ENCODE peak calls at places on chromosomes 13 and 19, in four cellular contexts. B is A673, Y is fibroblast of lung, V is B cell. N is an unnamed sample.

GRCh38 chr13:45047394-45048328 is 58.3 kb downstream of the GPALPP1 start:
- DNase-seq in B (peak), Y (peak), V (peak), N (peak)

GRCh38 chr13:27658569-27658968 is 36.9 kb downstream of the POLR1D start:
- DNase-seq in B (peak), Y (peak), V (no peak), N (no peak)

GRCh38 chr19:1725100-1726064 is 27.9 kb upstream of the ONECUT3 start:
- DNase-seq in B (peak), Y (peak), V (peak), N (peak)

GRCh38 chr13:106318941-106319411 is 216.5 kb downstream of the EFNB2 start:
- DNase-seq in B (no peak), Y (peak), V (no peak), N (no peak)

GRCh38 chr13:39918837-39919236 is 263.4 kb downstream of the COG6 start:
- DNase-seq in B (no peak), Y (no peak), V (no peak), N (no peak)

GRCh38 chr19:31285744-31286143 is 63.5 kb downstream of the TSHZ3 start:
- DNase-seq in B (no peak), Y (peak), V (no peak), N (peak)

GRCh38 chr13:46077260-46077659 is 24.7 kb upstream of the ZC3H13 start:
- DNase-seq in B (no peak), Y (no peak), V (no peak), N (no peak)

GRCh38 chr19:38199340-38199739 is 24.7 kb downstream of the DPF1 start:
- DNase-seq in B (no peak), Y (no peak), V (no peak), N (no peak)

GRCh38 chr13:44093607-44094583 is 214.2 kb downstream of the LACC1 start:
- DNase-seq in B (no peak), Y (peak), V (no peak), N (no peak)

GRCh38 chr19:52542984-52543664 is 15.7 kb downstream of the ZNF808 start:
- DNase-seq in B (no peak), Y (no peak), V (no peak), N (peak)

GRCh38 chr13:27631156-27631555 is 9.5 kb downstream of the POLR1D start:
- DNase-seq in B (no peak), Y (no peak), V (no peak), N (no peak)

GRCh38 chr13:100625447-100625846 is 36.9 kb upstream of the GGACT start:
- DNase-seq in B (no peak), Y (no peak), V (no peak), N (no peak)

GRCh38 chr13:46551410-46552301 is 1.3 kb upstream of the LRCH1 start:
- DNase-seq in B (peak), Y (peak), V (peak), N (peak)

GRCh38 chr19:30580673-30581072 is 208.5 kb downstream of the ZNF536 start:
- DNase-seq in B (no peak), Y (no peak), V (no peak), N (no peak)

GRCh38 chr19:33905473-33905936 is 108.8 kb downstream of the KCTD15 start:
- DNase-seq in B (no peak), Y (no peak), V (peak), N (no peak)

GRCh38 chr19:18020212-18021067 is 12.5 kb downstream of the ARRDC2 start:
- DNase-seq in B (no peak), Y (no peak), V (no peak), N (no peak)

GRCh38 chr19:45848922-45849321 is 14.0 kb downstream of the SYMPK start:
- DNase-seq in B (no peak), Y (no peak), V (no peak), N (no peak)

GRCh38 chr19:53965091-53965490 is 2.4 kb downstream of the CACNG8 start:
- DNase-seq in B (no peak), Y (no peak), V (no peak), N (no peak)

GRCh38 chr13:47039106-47039505 is 142.3 kb upstream of the HTR2A start:
- DNase-seq in B (no peak), Y (peak), V (no peak), N (no peak)

GRCh38 chr13:101706651-101707050 is 254.2 kb downstream of the ITGBL1 start:
- DNase-seq in B (peak), Y (peak), V (no peak), N (no peak)

GRCh38 chr13:72194531-72194930 is 327.5 kb upstream of the DACH1 start:
- DNase-seq in B (no peak), Y (no peak), V (no peak), N (no peak)

GRCh38 chr13:92573467-92574057 is 653.0 kb upstream of the GPC6 start:
- DNase-seq in B (peak), Y (peak), V (no peak), N (peak)

DNA sequence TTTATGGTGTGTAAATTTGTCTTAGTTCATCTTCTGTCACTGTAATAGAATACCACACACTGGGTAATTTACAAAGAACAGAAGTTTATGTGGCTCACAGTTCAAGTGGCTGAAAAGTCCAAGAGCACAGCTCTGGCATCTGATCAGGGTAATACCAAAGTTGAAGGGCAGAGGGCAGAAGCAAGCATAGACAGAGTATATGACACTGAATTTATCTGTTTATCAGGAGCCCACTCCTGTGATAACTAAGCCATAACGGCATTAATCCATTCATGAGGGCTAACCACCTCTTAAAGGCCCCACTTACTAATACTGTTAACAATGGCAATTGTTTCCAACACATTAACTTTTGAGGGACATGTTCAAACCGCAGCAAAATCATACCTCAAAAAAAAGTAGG is 4.0 kb upstream of the RFXAP start:
- DNase-seq in B (no peak), Y (peak), V (no peak), N (no peak)
- TF ChIP-seq CTCF in B (peak), Y (peak), V (peak), N (peak)

GRCh38 chr19:43767316-43767715 is 12.6 kb upstream of the SMG9 start:
- DNase-seq in B (no peak), Y (no peak), V (no peak), N (no peak)

GRCh38 chr19:43765109-43765876 is 10.5 kb upstream of the SMG9 start:
- DNase-seq in B (peak), Y (peak), V (peak), N (peak)

GRCh38 chr19:43767818-43768217 is 13.0 kb downstream of the KCNN4 start:
- DNase-seq in B (no peak), Y (no peak), V (no peak), N (no peak)

GRCh38 chr19:43768273-43769050 is 12.3 kb downstream of the KCNN4 start:
- DNase-seq in B (no peak), Y (no peak), V (peak), N (no peak)

DNA sequence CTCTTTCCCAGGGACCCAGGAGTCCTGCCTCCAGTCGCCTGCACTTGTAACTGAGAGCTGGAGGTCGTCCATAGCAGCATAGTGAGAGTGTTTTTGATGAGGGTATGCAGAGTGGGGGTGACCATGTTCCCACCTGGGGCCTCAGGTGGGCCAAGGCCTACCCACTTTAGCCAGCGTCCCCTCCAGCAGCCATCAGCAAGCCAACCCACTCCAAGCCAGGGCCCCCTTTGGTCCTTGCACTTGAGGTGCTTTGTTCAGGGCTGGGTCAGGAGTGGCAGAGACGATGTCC is 11.9 kb upstream of the SMG9 start:
- DNase-seq in B (no peak), Y (no peak), V (peak), N (no peak)
- TF ChIP-seq CTCF in B (peak), Y (no peak), V (no peak), N (no peak)

GRCh38 chr13:111298214-111298975 is 22.0 kb upstream of the TEX29 start:
- DNase-seq in B (no peak), Y (no peak), V (no peak), N (no peak)

GRCh38 chr13:111291908-111292307 is 28.5 kb upstream of the TEX29 start:
- DNase-seq in B (no peak), Y (no peak), V (no peak), N (no peak)

GRCh38 chr13:111295896-111296295 is 24.5 kb upstream of the TEX29 start:
- DNase-seq in B (no peak), Y (no peak), V (no peak), N (no peak)

GRCh38 chr13:111292710-111293485 is 27.5 kb upstream of the TEX29 start:
- DNase-seq in B (no peak), Y (no peak), V (no peak), N (no peak)

GRCh38 chr13:111296417-111296816 is 24.0 kb upstream of the TEX29 start:
- DNase-seq in B (no peak), Y (no peak), V (no peak), N (no peak)
- TF ChIP-seq CTCF in B (no peak), Y (no peak), V (no peak), N (no peak)

GRCh38 chr19:4455742-4456565 is 1.6 kb downstream of the UBXN6 start:
- DNase-seq in B (no peak), Y (peak), V (peak), N (no peak)
- TF ChIP-seq CTCF in B (no peak), Y (no peak), V (no peak), N (no peak)